ENCODE peak calls at places on chromosomes 7 and 10, in four cellular contexts. T is adrenal gland, F is fibroblast of lung, Y is HCT116. H is an unnamed sample.

GRCh38 chr7:74051193-74051592 is 23.2 kb downstream of the ELN start:
- DNase-seq in T (no peak), F (peak; percentile 40), Y (no peak), H (no peak)

GRCh38 chr7:137717045-137717444 is 129.7 kb downstream of the DGKI start:
- DNase-seq in T (no peak), F (no peak), Y (no peak), H (no peak)

GRCh38 chr10:33122014-33122788 is 164.2 kb upstream of the ITGB1 start:
- DNase-seq in T (no peak), F (peak; percentile 97), Y (no peak), H (peak; percentile 92)

GRCh38 chr7:123624527-123625183 is 23.0 kb downstream of the ASB15 start:
- DNase-seq in T (peak; percentile 52), F (no peak), Y (no peak), H (no peak)

GRCh38 chr7:129790136-129790535 is 162.6 kb downstream of the UBE2H start:
- DNase-seq in T (no peak), F (peak; percentile 17), Y (no peak), H (no peak)

GRCh38 chr10:76582536-76582935 is 1055.1 kb downstream of the KCNMA1 start:
- DNase-seq in T (no peak), F (peak; percentile 62), Y (no peak), H (peak; percentile 28)

GRCh38 chr10:21495002-21495685 is 30.3 kb downstream of the SKIDA1 start:
- DNase-seq in T (peak; percentile 38), F (no peak), Y (no peak), H (no peak)

GRCh38 chr10:67837519-67838314 is at the start of gene DNAJC12:
- DNase-seq in T (no peak), F (peak; percentile 65), Y (peak; percentile 37), H (peak; percentile 3)

GRCh38 chr10:5506751-5507648 is 7.6 kb upstream of the CALML5 start:
- DNase-seq in T (no peak), F (no peak), Y (no peak), H (no peak)

GRCh38 chr7:88105231-88105630 is 114.6 kb downstream of the SRI start:
- DNase-seq in T (no peak), F (no peak), Y (no peak), H (no peak)

GRCh38 chr10:127447197-127447596 is 101.9 kb upstream of the NPS start:
- DNase-seq in T (no peak), F (no peak), Y (no peak), H (no peak)

GRCh38 chr10:117689566-117689965 is 147.0 kb downstream of the EMX2 start:
- DNase-seq in T (no peak), F (peak; percentile 34), Y (no peak), H (peak; percentile 12)
- H3K27ac ChIP-seq in T (no peak overlapping the region), F (no peak overlapping the region), Y (no peak overlapping the region), H (no peak overlapping the region)

DNA sequence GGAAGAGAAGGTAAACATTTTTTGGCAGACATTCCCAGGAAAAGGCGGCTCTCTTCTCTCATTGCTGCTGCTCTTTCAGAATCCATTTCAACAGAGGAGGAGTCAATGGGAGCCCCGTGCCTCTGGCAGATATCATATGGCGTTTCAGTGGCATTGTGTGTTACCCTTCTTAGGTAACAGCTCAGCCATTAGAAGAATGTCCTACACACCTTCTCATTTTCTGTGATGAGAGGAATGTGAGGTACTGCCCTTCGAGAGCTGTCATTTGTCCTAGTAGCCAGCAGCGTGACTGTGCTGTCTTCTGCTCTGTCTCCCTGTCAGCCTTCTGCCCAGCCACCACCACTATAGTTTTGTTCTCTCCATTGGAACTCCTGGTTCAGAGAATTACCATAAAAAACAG is 102.4 kb downstream of the EGFR start:
- DNase-seq in T (no peak), F (no peak), Y (no peak), H (no peak)
- H3K4me1 ChIP-seq in T (peaks cover 15% of the 10 kb centered on the region), F (peaks cover 24% of the 10 kb centered on the region), Y (peaks cover 39% of the 10 kb centered on the region), H (no peaks in the 10 kb centered on the region)

GRCh38 chr7:104185346-104185745 is 22.5 kb downstream of the ORC5 start:
- DNase-seq in T (no peak), F (peak; percentile 24), Y (no peak), H (no peak)
- H3K36me3 ChIP-seq in T (peaks cover 13% of the 10 kb centered on the region), F (no peaks in the 10 kb centered on the region), Y (peaks cover 51% of the 10 kb centered on the region), H (peaks cover 53% of the 10 kb centered on the region)

DNA sequence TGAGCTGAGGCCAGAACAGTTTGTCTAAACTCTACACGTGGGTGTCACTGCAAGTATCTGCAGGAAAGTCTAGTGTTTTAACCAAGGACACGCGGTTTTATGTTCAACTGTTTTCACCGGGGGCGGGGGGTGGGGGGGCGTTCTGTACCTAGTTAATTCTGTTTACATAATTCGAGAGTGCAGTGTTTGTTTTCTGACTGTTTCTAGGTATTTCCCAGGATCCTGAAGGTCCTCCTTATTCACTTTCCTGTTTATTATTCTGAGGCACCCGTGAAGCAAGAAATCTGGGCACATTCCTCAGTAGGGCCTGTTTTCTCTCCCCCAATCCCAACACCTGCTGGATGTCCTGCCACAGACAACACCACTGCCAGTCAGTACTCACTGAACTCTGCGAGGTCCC is 7.6 kb downstream of the LOXL4 start:
- DNase-seq in T (no peak), F (no peak), Y (no peak), H (no peak)
- H3K27ac ChIP-seq in T (no peak overlapping the region), F (no peak overlapping the region), Y (no peak overlapping the region), H (no peak overlapping the region)

GRCh38 chr7:112072541-112073245 is 133.5 kb downstream of the DOCK4 start:
- DNase-seq in T (no peak), F (no peak), Y (no peak), H (no peak)
- H3K4me1 ChIP-seq in T (no peaks in the 10 kb centered on the region), F (no peaks in the 10 kb centered on the region), Y (no peaks in the 10 kb centered on the region), H (no peaks in the 10 kb centered on the region)

DNA sequence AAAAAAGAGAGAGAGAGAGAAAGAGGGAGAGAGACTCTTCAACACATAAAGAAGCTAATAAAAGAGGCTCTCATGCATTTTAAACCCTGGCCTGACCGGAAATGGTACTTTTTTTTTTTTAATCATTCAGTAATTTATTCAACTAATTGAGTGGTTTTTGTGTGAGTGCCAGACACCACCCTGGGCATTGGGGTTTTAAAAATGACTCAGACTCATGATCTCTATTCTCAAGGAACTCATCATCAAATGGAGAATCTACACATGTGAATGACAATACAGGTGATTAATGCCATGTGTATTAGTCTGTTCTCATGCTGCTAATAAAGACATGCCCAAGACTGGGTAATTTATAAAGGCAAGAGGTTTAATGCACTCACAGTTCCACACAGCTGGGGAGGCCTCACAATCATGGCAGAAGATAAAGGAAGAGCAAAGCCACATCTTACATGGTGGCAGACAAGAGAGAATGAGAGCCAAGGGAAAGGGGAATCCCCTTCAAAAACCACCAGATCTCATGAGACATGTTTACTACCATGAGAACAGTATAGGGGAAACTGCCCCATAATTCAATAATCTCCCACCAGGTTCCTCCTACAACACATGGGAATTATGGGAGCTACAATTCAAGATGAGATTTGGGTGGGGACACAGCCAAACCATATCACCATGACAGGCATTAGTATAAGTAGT is 158.5 kb upstream of the AUTS2 start:
- DNase-seq in T (no peak), F (no peak), Y (no peak), H (no peak)
- H3K36me3 ChIP-seq in T (no peaks in the 10 kb centered on the region), F (no peaks in the 10 kb centered on the region), Y (no peaks in the 10 kb centered on the region), H (no peaks in the 10 kb centered on the region)

GRCh38 chr7:151741585-151741984 is 135.3 kb downstream of the PRKAG2 start:
- DNase-seq in T (no peak), F (no peak), Y (no peak), H (no peak)

GRCh38 chr7:151744656-151745055 is 132.3 kb downstream of the PRKAG2 start:
- DNase-seq in T (no peak), F (no peak), Y (no peak), H (no peak)

GRCh38 chr7:151743481-151743983 is 133.4 kb downstream of the PRKAG2 start:
- DNase-seq in T (no peak), F (no peak), Y (no peak), H (no peak)

GRCh38 chr7:151744051-151744580 is 132.8 kb downstream of the PRKAG2 start:
- DNase-seq in T (no peak), F (no peak), Y (no peak), H (no peak)

GRCh38 chr7:151742713-151743480 is 134.0 kb downstream of the PRKAG2 start:
- DNase-seq in T (peak; percentile 25), F (peak; percentile 51), Y (no peak), H (peak; percentile 90)
- H3K27ac ChIP-seq in T (no peak overlapping the region), F (no peak overlapping the region), Y (no peak overlapping the region), H (peak overlapping the region; percentile 95)

DNA sequence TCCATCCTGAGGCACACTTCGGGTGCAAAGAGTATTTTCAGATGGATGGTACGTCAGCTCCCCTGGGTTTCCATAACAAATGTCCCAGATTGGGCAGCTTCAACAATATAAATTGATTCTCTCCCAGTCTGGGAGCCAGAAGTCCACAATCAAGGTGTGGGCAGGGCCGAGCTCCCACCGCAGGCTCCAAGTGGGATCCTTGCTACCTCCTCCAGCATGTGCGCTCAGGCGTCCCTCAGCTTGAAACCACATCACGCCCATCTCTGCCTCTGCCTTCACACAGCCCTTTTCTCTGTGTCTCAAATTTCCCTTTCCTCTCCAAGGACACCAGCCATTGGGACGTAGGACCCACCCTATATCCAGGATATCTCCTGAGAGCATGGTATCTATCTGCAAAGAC is 153.5 kb downstream of the DIP2C start:
- DNase-seq in T (no peak), F (no peak), Y (no peak), H (no peak)
- H3K4me1 ChIP-seq in T (peaks cover 4% of the 10 kb centered on the region), F (no peaks in the 10 kb centered on the region), Y (no peaks in the 10 kb centered on the region), H (peaks cover 4% of the 10 kb centered on the region)

DNA sequence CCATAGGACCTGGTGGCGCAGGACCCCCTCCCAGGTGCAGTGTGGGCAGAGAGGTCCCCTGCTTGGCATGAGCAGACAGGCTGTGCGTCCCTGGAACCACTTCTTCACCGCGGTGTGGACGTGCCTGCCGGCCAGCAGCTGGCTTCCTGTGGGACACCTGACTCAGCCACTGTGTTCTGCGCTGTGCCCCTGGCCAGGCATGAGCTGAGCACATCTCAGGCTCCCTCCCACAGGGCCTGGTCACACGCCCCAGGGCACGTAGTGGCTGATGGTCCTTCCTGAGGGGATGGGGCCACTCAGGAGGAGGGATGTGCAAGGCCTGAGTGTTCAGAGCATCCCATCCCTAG is 3.5 kb upstream of the DEPP1 start:
- DNase-seq in T (no peak), F (peak; percentile 67), Y (no peak), H (peak; percentile 66)
- H3K36me3 ChIP-seq in T (peaks cover 17% of the 10 kb centered on the region), F (peaks cover 4% of the 10 kb centered on the region), Y (no peaks in the 10 kb centered on the region), H (peaks cover 43% of the 10 kb centered on the region)